ENCODE peak calls at places on chromosomes 7 and 10, in seven cellular contexts. F is A549; C is endodermal cell; R is cardiac fibroblast; K is foreskin fibroblast; Q is CD8-positive, alpha-beta T cell; I is Panc1. Y is an unnamed sample.

GRCh38 chr10:104938031-104938430 is 296.9 kb downstream of the SORCS3 start:
- DNase-seq in F (no peak), C (no peak), R (no peak), K (peak), Q (no peak), I (no peak), Y (no peak)

GRCh38 chr10:69533658-69534057 is 39.6 kb downstream of the NEUROG3 start:
- DNase-seq in F (no peak), C (no peak), R (no peak), K (no peak), Q (no peak), I (no peak), Y (no peak)

GRCh38 chr10:12419279-12419847 is 70.0 kb downstream of the CAMK1D start:
- DNase-seq in F (no peak), C (no peak), R (peak), K (peak), Q (peak), I (peak), Y (peak)

GRCh38 chr7:135492151-135492550 is 17.8 kb downstream of the CNOT4 start:
- DNase-seq in F (no peak), C (no peak), R (no peak), K (no peak), Q (no peak), I (no peak), Y (no peak)

GRCh38 chr7:131111-132094 is 61.0 kb upstream of the FAM20C start:
- DNase-seq in F (no peak), C (peak), R (no peak), K (peak), Q (no peak), I (no peak), Y (no peak)

GRCh38 chr10:126227762-126228134 is 160.5 kb downstream of the ADAM12 start:
- DNase-seq in F (no peak), C (no peak), R (peak), K (peak), Q (no peak), I (no peak), Y (no peak)

GRCh38 chr7:74093671-74094223 is 10.1 kb downstream of the LIMK1 start:
- DNase-seq in F (no peak), C (peak), R (no peak), K (no peak), Q (no peak), I (no peak), Y (no peak)

GRCh38 chr7:156063241-156063810 is 251.1 kb upstream of the SHH start:
- DNase-seq in F (no peak), C (no peak), R (no peak), K (no peak), Q (no peak), I (no peak), Y (no peak)

GRCh38 chr10:85175635-85176034 is 847.2 kb downstream of the CCSER2 start:
- DNase-seq in F (no peak), C (peak), R (no peak), K (no peak), Q (no peak), I (no peak), Y (no peak)

GRCh38 chr7:4781366-4782069 is 6.1 kb downstream of the AP5Z1 start:
- DNase-seq in F (no peak), C (no peak), R (no peak), K (no peak), Q (no peak), I (no peak), Y (no peak)

GRCh38 chr7:133645870-133646492 is 393.1 kb downstream of the EXOC4 start:
- DNase-seq in F (no peak), C (no peak), R (peak), K (peak), Q (no peak), I (no peak), Y (no peak)

GRCh38 chr7:96303105-96303685 is 18.7 kb downstream of the SLC25A13 start:
- DNase-seq in F (no peak), C (peak), R (peak), K (no peak), Q (no peak), I (no peak), Y (no peak)

GRCh38 chr7:123580406-123581161 is 21.0 kb upstream of the ASB15 start:
- DNase-seq in F (no peak), C (peak), R (peak), K (peak), Q (no peak), I (peak), Y (no peak)

GRCh38 chr7:80107278-80107677 is 27.4 kb upstream of the GNAI1 start:
- DNase-seq in F (no peak), C (no peak), R (no peak), K (no peak), Q (no peak), I (no peak), Y (no peak)

GRCh38 chr7:108503112-108504026 is 22.6 kb downstream of the PNPLA8 start:
- DNase-seq in F (no peak), C (no peak), R (peak), K (peak), Q (no peak), I (no peak), Y (no peak)

GRCh38 chr7:108083980-108084379 is 46.2 kb downstream of the LAMB4 start:
- DNase-seq in F (no peak), C (no peak), R (peak), K (peak), Q (no peak), I (no peak), Y (no peak)

GRCh38 chr7:31767686-31768358 is 80.8 kb downstream of the PPP1R17 start:
- DNase-seq in F (no peak), C (peak), R (no peak), K (no peak), Q (no peak), I (no peak), Y (no peak)

GRCh38 chr7:159027803-159028455 is 116.7 kb downstream of the VIPR2 start:
- DNase-seq in F (no peak), C (peak), R (no peak), K (peak), Q (no peak), I (no peak), Y (no peak)

GRCh38 chr7:54546081-54546985 is 4.2 kb downstream of the VSTM2A start:
- DNase-seq in F (peak), C (peak), R (no peak), K (peak), Q (no peak), I (no peak), Y (no peak)

GRCh38 chr7:152674860-152675760 is 831 bp downstream of the XRCC2 start:
- DNase-seq in F (peak), C (peak), R (peak), K (peak), Q (no peak), I (no peak), Y (peak)

GRCh38 chr10:71285180-71285545 is 33.9 kb upstream of the SLC29A3 start:
- DNase-seq in F (peak), C (peak), R (peak), K (peak), Q (no peak), I (peak), Y (no peak)

GRCh38 chr7:151756076-151756731 is 120.7 kb downstream of the PRKAG2 start:
- DNase-seq in F (no peak), C (no peak), R (peak), K (peak), Q (peak), I (no peak), Y (peak)

GRCh38 chr7:132580277-132580676 is 4.0 kb upstream of the PLXNA4 start:
- DNase-seq in F (peak), C (peak), R (no peak), K (peak), Q (no peak), I (no peak), Y (no peak)

GRCh38 chr10:96053985-96054384 is 10.6 kb downstream of the CCNJ start:
- DNase-seq in F (no peak), C (no peak), R (no peak), K (no peak), Q (no peak), I (no peak), Y (no peak)

GRCh38 chr7:33666526-33666925 is 238.8 kb upstream of the BMPER start:
- DNase-seq in F (no peak), C (no peak), R (peak), K (no peak), Q (no peak), I (no peak), Y (no peak)

GRCh38 chr7:121085922-121086321 is 97.4 kb downstream of the CPED1 start:
- DNase-seq in F (no peak), C (no peak), R (peak), K (peak), Q (no peak), I (no peak), Y (no peak)

DNA sequence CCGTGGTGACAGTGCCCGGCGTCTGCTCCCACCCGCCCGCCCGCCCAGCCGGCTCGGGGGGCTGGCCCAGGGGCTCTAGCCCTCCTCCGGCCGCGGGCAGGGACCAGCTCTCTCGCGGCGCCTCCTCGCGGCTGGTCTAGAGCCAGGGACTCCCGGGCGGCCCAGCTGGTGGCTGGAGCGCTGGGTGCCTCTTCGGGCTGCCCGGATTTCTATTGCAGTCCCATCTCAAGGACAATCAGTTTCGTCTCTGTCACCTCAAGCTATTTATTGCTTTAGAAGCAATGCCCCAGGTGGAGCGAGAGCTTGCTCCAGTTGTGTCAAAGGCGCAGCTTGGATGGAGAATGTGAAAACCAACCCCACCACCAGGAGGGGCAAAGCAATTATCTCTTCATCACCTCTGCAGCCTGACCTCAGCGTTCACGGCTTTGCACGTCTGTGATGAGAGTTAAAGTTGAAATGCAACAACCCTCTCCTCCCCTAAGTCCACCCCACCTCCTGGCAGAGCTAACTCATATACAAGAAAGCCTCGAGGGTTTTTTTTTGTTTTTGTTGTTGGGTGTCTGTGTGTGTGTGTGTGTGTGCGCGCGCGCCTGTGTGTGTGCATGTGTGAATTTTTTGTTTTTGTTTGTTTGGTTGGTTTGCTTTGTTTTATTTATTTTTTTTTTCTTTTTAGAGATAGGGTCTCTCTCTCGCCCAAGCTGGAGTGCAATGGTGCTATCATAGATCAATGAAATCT is at the start of gene ITGA8:
- DNase-seq in F (peak), C (peak), R (peak), K (peak), Q (no peak), I (no peak), Y (no peak)
- TF ChIP-seq CTCF in F (no peak), C (peak), R (peak), K (peak), Q (no peak), I (peak), Y (peak)

GRCh38 chr10:68135362-68135761 is 26.1 kb downstream of the MYPN start:
- DNase-seq in F (no peak), C (no peak), R (peak), K (peak), Q (no peak), I (peak), Y (no peak)

GRCh38 chr10:68133553-68133952 is 24.3 kb downstream of the MYPN start:
- DNase-seq in F (no peak), C (no peak), R (no peak), K (peak), Q (no peak), I (no peak), Y (no peak)

GRCh38 chr10:68138526-68138925 is 29.2 kb downstream of the MYPN start:
- DNase-seq in F (no peak), C (no peak), R (no peak), K (no peak), Q (no peak), I (no peak), Y (no peak)

GRCh38 chr10:68137174-68137573 is 27.9 kb downstream of the MYPN start:
- DNase-seq in F (no peak), C (no peak), R (peak), K (peak), Q (no peak), I (no peak), Y (peak)

GRCh38 chr10:68135922-68136718 is 26.8 kb downstream of the MYPN start:
- DNase-seq in F (peak), C (peak), R (peak), K (peak), Q (no peak), I (peak), Y (peak)
- H3K4me3 ChIP-seq in F (peak), C (no peak), R (no peak), K (peak), Q (no peak), I (peak), Y (peak)

GRCh38 chr7:100783804-100784203 is 43.5 kb downstream of the EPHB4 start:
- DNase-seq in F (no peak), C (no peak), R (no peak), K (no peak), Q (no peak), I (no peak), Y (no peak)

GRCh38 chr7:100785878-100786277 is 41.4 kb downstream of the EPHB4 start:
- DNase-seq in F (no peak), C (peak), R (no peak), K (no peak), Q (no peak), I (no peak), Y (no peak)

GRCh38 chr7:100778061-100778621 is 44.7 kb downstream of the ZAN start:
- DNase-seq in F (no peak), C (no peak), R (no peak), K (no peak), Q (no peak), I (no peak), Y (no peak)

GRCh38 chr7:100779359-100779758 is 46.0 kb downstream of the ZAN start:
- DNase-seq in F (no peak), C (no peak), R (no peak), K (no peak), Q (no peak), I (no peak), Y (no peak)

DNA sequence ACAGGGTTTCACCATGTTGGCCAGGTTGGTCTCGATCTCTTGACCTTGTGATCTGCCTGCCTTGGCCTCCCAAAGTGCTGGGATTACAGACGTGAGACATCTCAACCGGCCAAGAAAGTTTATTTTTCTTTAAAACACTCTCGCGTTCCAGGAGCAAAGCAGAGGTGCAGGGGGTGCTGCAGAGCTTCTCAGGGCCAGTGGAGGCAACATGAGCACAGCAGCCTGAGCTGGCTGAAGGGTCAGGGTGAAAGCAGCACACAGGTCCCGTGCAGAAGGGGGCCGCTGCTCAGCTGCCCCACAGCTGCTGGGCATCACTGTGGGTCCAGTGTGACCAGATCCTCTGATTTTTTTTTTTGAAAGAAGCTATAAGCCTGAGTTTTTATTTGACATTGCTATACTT is 46.1 kb downstream of the EPHB4 start:
- DNase-seq in F (no peak), C (no peak), R (no peak), K (no peak), Q (no peak), I (no peak), Y (no peak)
- TF ChIP-seq CTCF in F (no peak), C (peak), R (no peak), K (no peak), Q (no peak), I (no peak), Y (no peak)

GRCh38 chr7:70588151-70588550 is 543.8 kb upstream of the GALNT17 start:
- DNase-seq in F (no peak), C (peak), R (no peak), K (no peak), Q (no peak), I (no peak), Y (no peak)
- H3K4me3 ChIP-seq in F (no peak), C (no peak), R (no peak), K (no peak), Q (no peak), I (no peak), Y (no peak)

GRCh38 chr7:11950281-11950680 is 118.3 kb upstream of the THSD7A start:
- DNase-seq in F (no peak), C (no peak), R (no peak), K (no peak), Q (no peak), I (no peak), Y (no peak)

GRCh38 chr7:11951909-11952308 is 119.9 kb upstream of the THSD7A start:
- DNase-seq in F (no peak), C (no peak), R (peak), K (no peak), Q (no peak), I (no peak), Y (no peak)

DNA sequence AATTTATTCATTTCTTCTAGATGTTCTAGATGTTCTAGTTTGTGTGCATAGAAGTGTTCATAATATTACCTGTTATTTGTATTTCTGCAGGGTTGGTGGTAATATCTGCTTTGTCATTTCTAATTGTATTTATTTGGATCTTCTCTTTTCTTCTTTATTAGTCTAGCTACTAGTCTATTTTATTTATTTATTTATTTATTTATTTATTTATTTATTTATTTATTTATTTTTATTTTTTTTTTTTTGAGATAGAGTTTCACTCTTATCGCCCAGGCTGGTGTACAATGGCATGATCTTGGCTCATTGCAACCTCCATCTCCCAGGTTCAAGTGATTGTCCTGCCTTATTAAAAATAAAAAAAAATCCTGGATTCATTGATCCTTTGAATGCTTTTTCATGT is 114.8 kb upstream of the THSD7A start:
- DNase-seq in F (no peak), C (no peak), R (no peak), K (no peak), Q (no peak), I (no peak), Y (no peak)
- TF ChIP-seq CTCF in F (no peak), C (no peak), R (no peak), K (no peak), Q (no peak), I (no peak), Y (no peak)

DNA sequence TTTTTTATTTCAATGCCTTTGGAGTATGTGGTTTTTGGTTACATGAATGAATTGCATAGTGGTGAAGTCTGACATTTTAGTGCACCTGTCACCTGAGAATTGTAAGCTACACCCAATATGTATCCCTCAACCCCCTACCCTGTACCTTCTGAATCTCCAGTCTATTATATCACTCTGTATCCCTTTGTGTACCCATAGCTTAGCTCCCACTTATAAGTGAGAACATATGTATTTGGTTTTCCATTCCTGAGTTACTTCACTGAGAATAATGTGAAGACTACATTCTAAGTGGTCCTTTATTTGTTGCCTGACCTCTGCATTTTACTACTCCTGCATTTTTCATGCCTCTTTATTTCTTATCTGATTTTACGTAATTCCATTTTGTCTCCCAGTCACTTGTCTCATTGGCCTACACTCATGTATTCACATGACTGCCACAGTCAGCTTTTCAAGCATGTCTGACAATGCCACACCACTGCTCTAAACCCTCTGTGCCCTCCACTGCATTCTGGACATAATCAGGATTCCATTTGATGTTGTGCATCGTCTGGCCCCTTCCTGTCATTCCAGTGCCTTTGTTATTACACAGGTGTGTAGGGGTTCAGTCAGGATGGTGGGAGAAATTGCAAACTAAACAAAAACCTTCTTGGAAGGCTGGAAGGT is 1325.5 kb downstream of the XPNPEP1 start:
- DNase-seq in F (no peak), C (peak), R (no peak), K (no peak), Q (no peak), I (no peak), Y (no peak)
- H3K4me3 ChIP-seq in F (no peak), C (no peak), R (no peak), K (no peak), Q (no peak), I (no peak), Y (no peak)

GRCh38 chr7:46360811-46361210 is 439.7 kb upstream of the IGFBP3 start:
- DNase-seq in F (no peak), C (no peak), R (no peak), K (no peak), Q (no peak), I (no peak), Y (no peak)
- TF ChIP-seq CTCF in F (no peak), C (peak), R (no peak), K (no peak), Q (no peak), I (no peak), Y (no peak)

GRCh38 chr7:128697301-128697905 is 25.3 kb downstream of the GARIN1A start:
- DNase-seq in F (peak), C (peak), R (peak), K (peak), Q (peak), I (no peak), Y (peak)
- H3K4me3 ChIP-seq in F (peak), C (peak), R (peak), K (peak), Q (peak), I (peak), Y (peak)

GRCh38 chr10:35574924-35575352 is 30.2 kb upstream of the GJD4 start:
- DNase-seq in F (no peak), C (peak), R (peak), K (peak), Q (no peak), I (no peak), Y (peak)
- TF ChIP-seq CTCF in F (no peak), C (peak), R (peak), K (no peak), Q (no peak), I (peak), Y (peak)

DNA sequence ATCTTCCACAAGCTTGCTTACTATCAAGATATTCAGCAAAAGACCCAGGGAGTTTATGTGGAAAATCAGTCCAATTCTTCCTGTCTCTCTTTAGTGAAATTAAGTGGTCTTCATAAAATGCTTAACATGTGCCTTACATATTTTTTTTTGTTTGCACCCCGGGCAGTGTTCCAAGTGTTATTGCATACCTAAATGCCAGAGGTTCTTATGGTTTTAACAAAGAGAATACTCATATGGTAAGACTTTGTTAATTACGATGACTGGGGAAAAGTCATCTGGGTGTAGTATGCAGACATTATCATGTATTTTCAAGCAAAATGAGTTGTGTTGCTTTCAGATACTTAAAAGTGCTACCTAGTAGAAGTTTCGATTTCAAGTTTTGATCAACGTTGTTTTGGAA is 82.6 kb downstream of the PRKG1 start:
- DNase-seq in F (no peak), C (no peak), R (peak), K (peak), Q (no peak), I (no peak), Y (peak)
- H3K4me3 ChIP-seq in F (no peak), C (no peak), R (no peak), K (no peak), Q (no peak), I (no peak), Y (no peak)

Y was measured in HFF-Myc.